ENCODE peak calls at places on chromosomes 12 and 14, in six cellular contexts. One of them, this sample, is unnamed.

GRCh38 chr12:79415754-79416435 is 274.9 kb downstream of the PAWR start:
- DNase-seq in heart left ventricle: no peak
- DNase-seq in ovary: no peak
- DNase-seq in K562: no peak
- DNase-seq in CD8-positive, alpha-beta T cell: no peak
- DNase-seq in A549: peak
- DNase-seq in this sample: no peak

GRCh38 chr14:53663709-53664108 is 292.9 kb downstream of the BMP4 start:
- DNase-seq in heart left ventricle: peak
- DNase-seq in CD8-positive, alpha-beta T cell: no peak
- DNase-seq in A549: peak
- DNase-seq in ovary: no peak
- DNase-seq in K562: no peak
- DNase-seq in this sample: no peak

GRCh38 chr14:22842211-22843122 is 6.1 kb downstream of the MMP14 start:
- DNase-seq in heart left ventricle: no peak
- DNase-seq in A549: no peak
- DNase-seq in CD8-positive, alpha-beta T cell: no peak
- DNase-seq in K562: no peak
- DNase-seq in ovary: no peak
- DNase-seq in this sample: no peak

GRCh38 chr14:78595797-78596196 is 425.6 kb downstream of the NRXN3 start:
- DNase-seq in CD8-positive, alpha-beta T cell: no peak
- DNase-seq in K562: no peak
- DNase-seq in A549: peak
- DNase-seq in ovary: no peak
- DNase-seq in heart left ventricle: no peak
- DNase-seq in this sample: no peak

GRCh38 chr12:49626169-49626835 is 2.9 kb downstream of the PRPF40B start:
- DNase-seq in A549: no peak
- DNase-seq in ovary: no peak
- DNase-seq in heart left ventricle: no peak
- DNase-seq in K562: no peak
- DNase-seq in CD8-positive, alpha-beta T cell: no peak
- DNase-seq in this sample: no peak

GRCh38 chr14:90087433-90087832 is 25.6 kb downstream of the KCNK13 start:
- DNase-seq in A549: peak
- DNase-seq in heart left ventricle: peak
- DNase-seq in ovary: no peak
- DNase-seq in K562: no peak
- DNase-seq in CD8-positive, alpha-beta T cell: no peak
- DNase-seq in this sample: no peak

GRCh38 chr14:22319526-22320352 is 269.3 kb downstream of the DAD1 start:
- DNase-seq in CD8-positive, alpha-beta T cell: no peak
- DNase-seq in K562: peak
- DNase-seq in A549: peak
- DNase-seq in heart left ventricle: peak
- DNase-seq in ovary: peak
- DNase-seq in this sample: peak

GRCh38 chr14:53148612-53149202 is 4.4 kb downstream of the DDHD1 start:
- DNase-seq in ovary: no peak
- DNase-seq in A549: no peak
- DNase-seq in heart left ventricle: no peak
- DNase-seq in CD8-positive, alpha-beta T cell: no peak
- DNase-seq in K562: no peak
- DNase-seq in this sample: no peak

GRCh38 chr12:104006929-104007328 is 41.3 kb downstream of the TDG start:
- DNase-seq in CD8-positive, alpha-beta T cell: no peak
- DNase-seq in A549: peak
- DNase-seq in heart left ventricle: no peak
- DNase-seq in ovary: no peak
- DNase-seq in K562: no peak
- DNase-seq in this sample: no peak

GRCh38 chr12:110744176-110744575 is 1.5 kb upstream of the PPP1CC start:
- DNase-seq in K562: no peak
- DNase-seq in heart left ventricle: peak
- DNase-seq in CD8-positive, alpha-beta T cell: peak
- DNase-seq in ovary: no peak
- DNase-seq in A549: peak
- DNase-seq in this sample: no peak

GRCh38 chr12:114694436-114695304 is 10.7 kb upstream of the TBX3 start:
- DNase-seq in A549: no peak
- DNase-seq in ovary: no peak
- DNase-seq in CD8-positive, alpha-beta T cell: no peak
- DNase-seq in heart left ventricle: no peak
- DNase-seq in K562: no peak
- DNase-seq in this sample: no peak

GRCh38 chr12:10559241-10559640 is 53.6 kb downstream of the EIF2S3B start:
- DNase-seq in CD8-positive, alpha-beta T cell: peak
- DNase-seq in K562: no peak
- DNase-seq in heart left ventricle: no peak
- DNase-seq in ovary: no peak
- DNase-seq in A549: no peak
- DNase-seq in this sample: peak

GRCh38 chr12:61870658-61871559 is 389.3 kb upstream of the USP15 start:
- DNase-seq in K562: no peak
- DNase-seq in CD8-positive, alpha-beta T cell: no peak
- DNase-seq in A549: no peak
- DNase-seq in heart left ventricle: no peak
- DNase-seq in ovary: no peak
- DNase-seq in this sample: peak

GRCh38 chr14:102504951-102505600 is 4.5 kb downstream of the ANKRD9 start:
- DNase-seq in A549: no peak
- DNase-seq in ovary: no peak
- DNase-seq in CD8-positive, alpha-beta T cell: no peak
- DNase-seq in heart left ventricle: no peak
- DNase-seq in K562: no peak
- DNase-seq in this sample: no peak
- H3K27ac ChIP-seq in A549: no peak
- H3K27ac ChIP-seq in ovary: no peak
- H3K27ac ChIP-seq in CD8-positive, alpha-beta T cell: no peak
- H3K27ac ChIP-seq in heart left ventricle: peak
- H3K27ac ChIP-seq in K562: peak
- H3K27ac ChIP-seq in this sample: no peak

GRCh38 chr14:77002335-77002734 is 26.2 kb downstream of the IRF2BPL start:
- DNase-seq in K562: no peak
- DNase-seq in A549: no peak
- DNase-seq in heart left ventricle: no peak
- DNase-seq in CD8-positive, alpha-beta T cell: no peak
- DNase-seq in ovary: no peak
- DNase-seq in this sample: no peak

GRCh38 chr14:76998777-76999366 is 29.6 kb downstream of the IRF2BPL start:
- DNase-seq in CD8-positive, alpha-beta T cell: no peak
- DNase-seq in K562: no peak
- DNase-seq in heart left ventricle: no peak
- DNase-seq in ovary: no peak
- DNase-seq in A549: no peak
- DNase-seq in this sample: no peak

GRCh38 chr14:76997257-76997970 is 31.1 kb downstream of the IRF2BPL start:
- DNase-seq in A549: no peak
- DNase-seq in K562: no peak
- DNase-seq in CD8-positive, alpha-beta T cell: no peak
- DNase-seq in ovary: no peak
- DNase-seq in heart left ventricle: no peak
- DNase-seq in this sample: no peak

GRCh38 chr14:77002889-77003288 is 25.6 kb downstream of the IRF2BPL start:
- DNase-seq in A549: no peak
- DNase-seq in K562: no peak
- DNase-seq in heart left ventricle: no peak
- DNase-seq in CD8-positive, alpha-beta T cell: no peak
- DNase-seq in ovary: no peak
- DNase-seq in this sample: no peak

GRCh38 chr14:77000340-77001235 is 27.9 kb downstream of the IRF2BPL start:
- DNase-seq in K562: no peak
- DNase-seq in A549: no peak
- DNase-seq in heart left ventricle: peak
- DNase-seq in CD8-positive, alpha-beta T cell: no peak
- DNase-seq in ovary: peak
- DNase-seq in this sample: peak
- H3K4me3 ChIP-seq in K562: no peak
- H3K4me3 ChIP-seq in A549: no peak
- H3K4me3 ChIP-seq in heart left ventricle: peak
- H3K4me3 ChIP-seq in CD8-positive, alpha-beta T cell: no peak
- H3K4me3 ChIP-seq in ovary: no peak
- H3K4me3 ChIP-seq in this sample: peak

DNA sequence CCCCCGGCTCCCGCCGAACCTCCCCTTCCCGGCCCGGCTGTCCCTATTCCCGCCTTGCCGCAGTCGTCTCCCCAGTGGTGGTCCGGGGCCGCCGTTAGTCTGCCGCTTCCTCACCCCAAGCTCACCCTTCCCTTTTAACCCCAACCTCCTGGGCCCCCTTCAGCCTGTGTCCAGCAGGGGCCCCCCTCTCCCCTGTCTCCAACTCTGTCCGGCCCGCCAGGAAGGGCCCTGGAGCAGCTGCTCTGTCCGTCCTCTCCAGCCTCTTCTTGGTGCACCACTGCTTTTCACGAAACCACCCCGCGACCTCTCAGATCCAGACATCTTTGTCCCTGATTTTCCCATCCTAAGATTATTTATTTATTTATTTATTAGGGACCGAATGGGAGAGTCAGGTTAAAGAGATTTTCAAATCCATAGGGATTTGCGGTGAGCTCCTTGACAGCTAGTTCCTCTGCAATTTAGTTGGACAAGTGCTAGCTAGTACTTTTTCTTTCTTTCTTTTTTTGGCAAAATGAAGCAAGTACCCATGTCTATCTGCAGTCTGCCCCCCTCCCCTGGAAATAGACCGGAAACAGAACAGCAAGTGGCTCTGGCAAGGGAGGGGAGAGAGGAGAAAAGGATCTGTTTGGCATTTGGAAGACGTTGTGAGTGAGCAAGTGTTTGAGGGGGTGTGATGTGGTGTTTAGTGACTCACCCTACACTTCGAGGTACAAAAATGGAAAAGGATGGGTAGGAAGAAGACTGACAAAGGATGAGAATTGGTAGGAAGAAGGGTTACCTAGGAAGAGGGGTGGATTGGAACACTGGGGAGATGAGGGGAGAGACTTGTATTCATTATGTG is 632 bp downstream of the UBR7 start:
- DNase-seq in A549: peak
- DNase-seq in ovary: no peak
- DNase-seq in CD8-positive, alpha-beta T cell: no peak
- DNase-seq in heart left ventricle: peak
- DNase-seq in K562: peak
- DNase-seq in this sample: peak
- TF ChIP-seq CTCF in A549: peak
- TF ChIP-seq CTCF in ovary: no peak
- TF ChIP-seq CTCF in CD8-positive, alpha-beta T cell: no peak
- TF ChIP-seq CTCF in heart left ventricle: peak
- TF ChIP-seq CTCF in K562: peak
- TF ChIP-seq CTCF in this sample: peak

GRCh38 chr12:32884962-32885361 is 11.6 kb downstream of the PKP2 start:
- DNase-seq in A549: no peak
- DNase-seq in CD8-positive, alpha-beta T cell: no peak
- DNase-seq in heart left ventricle: no peak
- DNase-seq in ovary: no peak
- DNase-seq in K562: no peak
- DNase-seq in this sample: no peak

GRCh38 chr12:32877670-32878459 is 18.7 kb downstream of the PKP2 start:
- DNase-seq in ovary: no peak
- DNase-seq in CD8-positive, alpha-beta T cell: no peak
- DNase-seq in heart left ventricle: peak
- DNase-seq in A549: no peak
- DNase-seq in K562: no peak
- DNase-seq in this sample: no peak

GRCh38 chr12:32885831-32886230 is 10.7 kb downstream of the PKP2 start:
- DNase-seq in heart left ventricle: no peak
- DNase-seq in ovary: no peak
- DNase-seq in K562: no peak
- DNase-seq in A549: no peak
- DNase-seq in CD8-positive, alpha-beta T cell: no peak
- DNase-seq in this sample: no peak

GRCh38 chr12:32881702-32882101 is 14.9 kb downstream of the PKP2 start:
- DNase-seq in CD8-positive, alpha-beta T cell: no peak
- DNase-seq in ovary: no peak
- DNase-seq in K562: no peak
- DNase-seq in heart left ventricle: no peak
- DNase-seq in A549: no peak
- DNase-seq in this sample: no peak

GRCh38 chr12:32881107-32881506 is 15.5 kb downstream of the PKP2 start:
- DNase-seq in CD8-positive, alpha-beta T cell: no peak
- DNase-seq in heart left ventricle: peak
- DNase-seq in A549: no peak
- DNase-seq in ovary: no peak
- DNase-seq in K562: no peak
- DNase-seq in this sample: no peak
- H3K27ac ChIP-seq in CD8-positive, alpha-beta T cell: no peak
- H3K27ac ChIP-seq in heart left ventricle: peak
- H3K27ac ChIP-seq in A549: no peak
- H3K27ac ChIP-seq in ovary: no peak
- H3K27ac ChIP-seq in K562: no peak
- H3K27ac ChIP-seq in this sample: no peak

GRCh38 chr12:13211859-13212664 is 15.5 kb downstream of the EMP1 start:
- DNase-seq in K562: peak
- DNase-seq in CD8-positive, alpha-beta T cell: peak
- DNase-seq in heart left ventricle: peak
- DNase-seq in A549: peak
- DNase-seq in ovary: peak
- DNase-seq in this sample: peak
- H3K4me3 ChIP-seq in K562: no peak
- H3K4me3 ChIP-seq in CD8-positive, alpha-beta T cell: no peak
- H3K4me3 ChIP-seq in heart left ventricle: no peak
- H3K4me3 ChIP-seq in A549: no peak
- H3K4me3 ChIP-seq in ovary: no peak
- H3K4me3 ChIP-seq in this sample: peak

GRCh38 chr12:123657211-123657610 is 13.7 kb upstream of the TCTN2 start:
- DNase-seq in CD8-positive, alpha-beta T cell: no peak
- DNase-seq in ovary: no peak
- DNase-seq in K562: no peak
- DNase-seq in heart left ventricle: no peak
- DNase-seq in A549: no peak
- DNase-seq in this sample: no peak
- TF ChIP-seq CTCF in CD8-positive, alpha-beta T cell: no peak
- TF ChIP-seq CTCF in ovary: no peak
- TF ChIP-seq CTCF in K562: no peak
- TF ChIP-seq CTCF in heart left ventricle: no peak
- TF ChIP-seq CTCF in A549: no peak
- TF ChIP-seq CTCF in this sample: no peak

GRCh38 chr14:73696466-73697390 is 17.5 kb downstream of the PNMA1 start:
- DNase-seq in A549: peak
- DNase-seq in heart left ventricle: no peak
- DNase-seq in K562: no peak
- DNase-seq in ovary: no peak
- DNase-seq in CD8-positive, alpha-beta T cell: no peak
- DNase-seq in this sample: no peak
- H3K27ac ChIP-seq in A549: peak
- H3K27ac ChIP-seq in heart left ventricle: no peak
- H3K27ac ChIP-seq in K562: peak
- H3K27ac ChIP-seq in ovary: no peak
- H3K27ac ChIP-seq in CD8-positive, alpha-beta T cell: no peak
- H3K27ac ChIP-seq in this sample: no peak

GRCh38 chr12:57428965-57429364 is 1.9 kb downstream of the R3HDM2 start:
- DNase-seq in heart left ventricle: no peak
- DNase-seq in ovary: peak
- DNase-seq in K562: no peak
- DNase-seq in CD8-positive, alpha-beta T cell: no peak
- DNase-seq in A549: no peak
- DNase-seq in this sample: no peak
- H3K4me3 ChIP-seq in heart left ventricle: no peak
- H3K4me3 ChIP-seq in ovary: no peak
- H3K4me3 ChIP-seq in K562: peak
- H3K4me3 ChIP-seq in CD8-positive, alpha-beta T cell: no peak
- H3K4me3 ChIP-seq in A549: peak
- H3K4me3 ChIP-seq in this sample: peak

This sample was measured in OCI-LY7.